ENCODE peak calls at places on chromosomes 13 and 19, in seven cellular contexts. J is heart right ventricle, E is H9, U is foreskin keratinocyte, Q is fibroblast of lung, B is mesendoderm, L is heart left ventricle. D is an unnamed sample.

GRCh38 chr13:86870388-86870966 is 800.7 kb upstream of the SLITRK5 start:
- DNase-seq in J (no peak), E (no peak), U (no peak), Q (no peak), B (peak; percentile 21), L (no peak), D (no peak)

GRCh38 chr19:30204721-30205120 is 167.5 kb upstream of the ZNF536 start:
- DNase-seq in J (no peak), E (no peak), U (no peak), Q (no peak), B (no peak), L (no peak), D (no peak)

GRCh38 chr13:65603160-65603559 is 1627.0 kb downstream of the PCDH9 start:
- DNase-seq in J (no peak), E (no peak), U (no peak), Q (no peak), B (no peak), L (no peak), D (no peak)

GRCh38 chr13:36418022-36418805 is 14.1 kb upstream of the CCNA1 start:
- DNase-seq in J (no peak), E (no peak), U (no peak), Q (peak; percentile 92), B (peak; percentile 94), L (no peak), D (peak; percentile 93)

GRCh38 chr13:62512194-62513141 is 1096.8 kb upstream of the PCDH20 start:
- DNase-seq in J (no peak), E (peak; percentile 73), U (no peak), Q (peak; percentile 1), B (peak; percentile 85), L (no peak), D (no peak)

GRCh38 chr13:23986619-23987018 is 89.3 kb upstream of the C1QTNF9B start:
- DNase-seq in J (no peak), E (no peak), U (no peak), Q (peak; percentile 99), B (peak; percentile 28), L (no peak), D (peak; percentile 99)

GRCh38 chr13:21825186-21825585 is 154.3 kb downstream of the FGF9 start:
- DNase-seq in J (no peak), E (no peak), U (no peak), Q (no peak), B (peak; percentile 45), L (no peak), D (no peak)

GRCh38 chr13:29532821-29533220 is 62.7 kb downstream of the SLC7A1 start:
- DNase-seq in J (no peak), E (no peak), U (no peak), Q (peak; percentile 79), B (no peak), L (no peak), D (peak; percentile 75)

GRCh38 chr13:48155850-48156249 is 60.9 kb upstream of the MED4 start:
- DNase-seq in J (no peak), E (no peak), U (peak; percentile 93), Q (peak; percentile 73), B (no peak), L (no peak), D (peak; percentile 68)

GRCh38 chr19:609001-609340 is 19.3 kb downstream of the HCN2 start:
- DNase-seq in J (peak; percentile 62), E (no peak), U (no peak), Q (no peak), B (no peak), L (peak; percentile 67), D (no peak)

GRCh38 chr13:106369091-106369490 is 166.4 kb downstream of the EFNB2 start:
- DNase-seq in J (no peak), E (no peak), U (no peak), Q (peak; percentile 52), B (no peak), L (no peak), D (peak; percentile 47)

DNA sequence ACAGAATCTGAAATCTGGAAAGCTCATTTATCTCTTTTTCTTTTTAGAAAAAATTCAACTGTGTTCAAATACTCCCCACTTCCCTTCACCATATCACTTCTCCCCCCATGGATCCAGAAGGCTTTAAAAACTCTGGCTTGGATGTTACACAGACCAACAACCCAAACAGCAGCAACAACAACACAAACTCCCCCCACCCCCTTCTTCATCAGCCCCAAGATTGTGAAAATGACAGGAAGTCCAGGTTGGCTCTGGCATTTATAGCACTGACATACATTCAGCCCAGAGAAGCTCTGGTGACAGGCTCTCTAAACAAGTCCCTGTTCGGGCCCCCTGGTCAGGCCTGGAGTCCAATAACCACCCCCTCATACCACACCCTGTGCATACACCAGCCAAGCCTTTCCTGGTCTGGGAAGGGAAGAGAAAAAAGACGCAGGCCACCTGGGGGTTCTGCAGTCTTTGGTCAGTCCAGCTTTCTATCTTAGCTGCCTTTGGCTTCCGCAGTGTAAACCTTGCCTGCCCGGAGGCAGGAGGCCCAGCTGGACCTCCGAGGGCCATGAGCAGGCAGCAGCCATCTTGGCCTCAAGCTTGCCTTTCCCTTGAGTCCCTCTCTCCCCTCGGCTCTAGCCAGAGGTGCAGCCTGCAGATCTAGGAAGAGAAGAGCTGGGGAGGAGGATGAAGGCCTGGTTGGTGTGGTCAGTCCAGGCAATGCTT is 6.8 kb downstream of the CDX2 start:
- DNase-seq in J (no peak), E (peak; percentile 60), U (no peak), Q (no peak), B (peak; percentile 36), L (no peak), D (no peak)
- H3K27me3 ChIP-seq in J (peaks cover 100% of the 10 kb centered on the region), E (peaks cover 92% of the 10 kb centered on the region), U (peaks cover 98% of the 10 kb centered on the region), Q (peaks cover 54% of the 10 kb centered on the region), B (peaks cover 43% of the 10 kb centered on the region), L (peaks cover 98% of the 10 kb centered on the region), D (peaks cover 91% of the 10 kb centered on the region)

GRCh38 chr13:96677029-96677428 is 317.2 kb downstream of the OXGR1 start:
- DNase-seq in J (no peak), E (no peak), U (no peak), Q (no peak), B (no peak), L (no peak), D (no peak)
- H3K4me1 ChIP-seq in J (no peaks in the 10 kb centered on the region), E (no peaks in the 10 kb centered on the region), U (no peaks in the 10 kb centered on the region), Q (no peaks in the 10 kb centered on the region), B (no peaks in the 10 kb centered on the region), L (no peaks in the 10 kb centered on the region), D (no peaks in the 10 kb centered on the region)

GRCh38 chr19:45279587-45280192 is 28.6 kb downstream of the MARK4 start:
- DNase-seq in J (no peak), E (no peak), U (no peak), Q (no peak), B (no peak), L (no peak), D (no peak)

GRCh38 chr19:45273532-45273877 is 22.4 kb downstream of the MARK4 start:
- DNase-seq in J (no peak), E (no peak), U (no peak), Q (no peak), B (no peak), L (no peak), D (no peak)

GRCh38 chr19:45275370-45275971 is 24.4 kb downstream of the MARK4 start:
- DNase-seq in J (no peak), E (no peak), U (no peak), Q (no peak), B (no peak), L (no peak), D (no peak)

GRCh38 chr19:45278087-45278486 is 27.0 kb downstream of the MARK4 start:
- DNase-seq in J (no peak), E (no peak), U (no peak), Q (no peak), B (no peak), L (no peak), D (no peak)

DNA sequence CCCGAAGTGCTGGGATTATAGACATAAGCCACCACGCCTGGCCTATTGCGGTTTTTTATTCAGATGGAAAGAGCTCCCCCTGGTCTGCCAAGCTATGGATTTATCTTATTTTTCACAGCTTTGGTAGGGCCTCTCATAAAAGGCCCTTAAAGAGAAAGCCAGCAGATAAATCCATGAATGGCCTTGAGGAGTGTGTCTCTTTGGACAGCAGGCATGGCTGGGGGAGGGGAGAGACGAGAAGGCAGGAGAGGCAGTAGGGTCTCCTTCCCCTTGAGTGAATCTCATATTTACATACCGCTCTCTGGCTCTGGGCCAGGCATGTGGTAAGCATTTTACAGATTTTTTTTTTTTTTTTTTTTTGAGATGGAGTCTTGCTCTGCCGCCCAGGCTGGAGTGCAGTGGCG is 25.2 kb downstream of the MARK4 start:
- DNase-seq in J (no peak), E (no peak), U (no peak), Q (no peak), B (no peak), L (no peak), D (no peak)
- H3K27me3 ChIP-seq in J (no peaks in the 10 kb centered on the region), E (no peaks in the 10 kb centered on the region), U (no peaks in the 10 kb centered on the region), Q (no peaks in the 10 kb centered on the region), B (no peaks in the 10 kb centered on the region), L (no peaks in the 10 kb centered on the region), D (no peaks in the 10 kb centered on the region)

DNA sequence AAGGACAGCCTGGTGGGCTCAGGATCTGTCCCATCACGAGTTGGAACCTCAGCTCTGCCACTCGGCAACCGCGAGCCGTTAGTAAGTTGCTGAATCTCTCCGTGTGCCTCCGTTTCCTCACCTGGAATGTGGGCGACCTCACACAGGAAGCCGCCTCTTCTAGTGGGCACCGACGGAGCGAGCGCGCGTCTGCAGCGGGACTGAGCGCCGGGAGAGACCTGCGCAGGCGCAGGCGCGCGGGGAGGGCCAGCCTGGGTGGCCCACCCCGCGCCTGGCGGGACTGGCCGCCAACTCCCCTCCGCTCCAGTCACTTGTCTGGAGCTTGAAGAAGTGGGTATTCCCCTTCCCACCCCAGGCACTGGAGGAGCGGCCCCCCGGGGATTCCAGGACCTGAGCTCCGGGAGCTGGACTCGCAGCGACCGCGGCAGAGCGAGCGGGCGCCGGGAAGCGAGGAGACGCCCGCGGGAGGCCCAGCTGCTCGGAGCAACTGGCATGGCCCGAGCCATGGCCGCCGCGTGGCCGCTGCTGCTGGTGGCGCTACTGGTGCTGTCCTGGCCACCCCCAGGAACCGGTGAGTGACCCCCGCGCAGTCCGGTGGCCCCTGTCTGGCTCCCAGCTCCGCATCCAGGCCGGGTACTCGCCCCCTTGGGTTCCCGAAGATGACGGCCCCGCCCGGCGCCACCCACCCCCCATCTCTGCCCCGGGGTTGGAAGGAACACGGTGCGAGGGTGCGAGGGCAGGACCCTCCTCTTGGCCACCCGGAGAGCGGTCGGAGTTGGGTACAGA is at the start of gene PVR:
- DNase-seq in J (peak; percentile 81), E (peak; percentile 75), U (peak; percentile 46), Q (peak; percentile 75), B (peak; percentile 79), L (peak; percentile 75), D (peak; percentile 58)
- H3K4me1 ChIP-seq in J (peaks cover 31% of the 10 kb centered on the region), E (no peaks in the 10 kb centered on the region), U (peaks cover 13% of the 10 kb centered on the region), Q (peaks cover 10% of the 10 kb centered on the region), B (no peaks in the 10 kb centered on the region), L (peaks cover 41% of the 10 kb centered on the region), D (peaks cover 21% of the 10 kb centered on the region)

GRCh38 chr19:4830768-4831265 is 695 bp downstream of the TICAM1 start:
- DNase-seq in J (no peak), E (no peak), U (no peak), Q (no peak), B (no peak), L (no peak), D (no peak)
- H3K27me3 ChIP-seq in J (no peaks in the 10 kb centered on the region), E (peaks cover 5% of the 10 kb centered on the region), U (no peaks in the 10 kb centered on the region), Q (no peaks in the 10 kb centered on the region), B (peaks cover 3% of the 10 kb centered on the region), L (no peaks in the 10 kb centered on the region), D (no peaks in the 10 kb centered on the region)